ENCODE peak calls at places on chromosomes 13 and 19, in five cellular contexts. One of them, this sample, is unnamed.

GRCh38 chr19:14366529-14366928 is 14.7 kb upstream of the ADGRE5 start:
- DNase-seq in osteocyte: no peak
- DNase-seq in mucosa of descending colon: peak
- DNase-seq in transverse colon: peak
- DNase-seq in sigmoid colon: peak
- DNase-seq in this sample: no peak

GRCh38 chr13:109816112-109816978 is 30.0 kb upstream of the IRS2 start:
- DNase-seq in osteocyte: no peak
- DNase-seq in mucosa of descending colon: no peak
- DNase-seq in transverse colon: no peak
- DNase-seq in sigmoid colon: no peak
- DNase-seq in this sample: no peak

GRCh38 chr13:66659291-66660012 is 570.7 kb downstream of the PCDH9 start:
- DNase-seq in osteocyte: no peak
- DNase-seq in mucosa of descending colon: no peak
- DNase-seq in transverse colon: no peak
- DNase-seq in sigmoid colon: no peak
- DNase-seq in this sample: no peak

GRCh38 chr13:90717451-90717936 is 630.0 kb upstream of the MIR17HG start:
- DNase-seq in osteocyte: no peak
- DNase-seq in mucosa of descending colon: no peak
- DNase-seq in transverse colon: no peak
- DNase-seq in sigmoid colon: no peak
- DNase-seq in this sample: no peak

GRCh38 chr19:35843676-35844481 is 8.4 kb downstream of the NPHS1 start:
- DNase-seq in osteocyte: no peak
- DNase-seq in mucosa of descending colon: peak
- DNase-seq in transverse colon: peak
- DNase-seq in sigmoid colon: no peak
- DNase-seq in this sample: no peak

GRCh38 chr13:113581871-113582270 is 2.7 kb upstream of the TFDP1 start:
- DNase-seq in osteocyte: peak
- DNase-seq in mucosa of descending colon: no peak
- DNase-seq in transverse colon: no peak
- DNase-seq in sigmoid colon: no peak
- DNase-seq in this sample: peak

GRCh38 chr13:97653741-97654140 is 219.8 kb downstream of the RAP2A start:
- DNase-seq in osteocyte: no peak
- DNase-seq in mucosa of descending colon: no peak
- DNase-seq in transverse colon: no peak
- DNase-seq in sigmoid colon: no peak
- DNase-seq in this sample: no peak

GRCh38 chr19:839146-839872 is 1.5 kb upstream of the PRTN3 start:
- DNase-seq in osteocyte: no peak
- DNase-seq in mucosa of descending colon: no peak
- DNase-seq in transverse colon: no peak
- DNase-seq in sigmoid colon: no peak
- DNase-seq in this sample: no peak

GRCh38 chr13:19726611-19727010 is 56.1 kb downstream of the PSPC1 start:
- DNase-seq in osteocyte: no peak
- DNase-seq in mucosa of descending colon: no peak
- DNase-seq in transverse colon: no peak
- DNase-seq in sigmoid colon: no peak
- DNase-seq in this sample: no peak

GRCh38 chr19:5186293-5187050 is 154.1 kb downstream of the PTPRS start:
- DNase-seq in osteocyte: no peak
- DNase-seq in mucosa of descending colon: no peak
- DNase-seq in transverse colon: no peak
- DNase-seq in sigmoid colon: no peak
- DNase-seq in this sample: no peak

GRCh38 chr19:16062789-16063188 is 13.5 kb upstream of the TPM4 start:
- DNase-seq in osteocyte: no peak
- DNase-seq in mucosa of descending colon: peak
- DNase-seq in transverse colon: peak
- DNase-seq in sigmoid colon: no peak
- DNase-seq in this sample: peak

GRCh38 chr19:18319591-18320135 is 3.2 kb downstream of the LSM4 start:
- DNase-seq in osteocyte: no peak
- DNase-seq in mucosa of descending colon: peak
- DNase-seq in transverse colon: peak
- DNase-seq in sigmoid colon: no peak
- DNase-seq in this sample: no peak

GRCh38 chr19:23273022-23273593 is 22.9 kb upstream of the ZNF724 start:
- DNase-seq in osteocyte: no peak
- DNase-seq in mucosa of descending colon: no peak
- DNase-seq in transverse colon: peak
- DNase-seq in sigmoid colon: no peak
- DNase-seq in this sample: no peak

GRCh38 chr19:51359294-51359693 is 6.9 kb downstream of the ETFB start:
- DNase-seq in osteocyte: no peak
- DNase-seq in mucosa of descending colon: no peak
- DNase-seq in transverse colon: no peak
- DNase-seq in sigmoid colon: no peak
- DNase-seq in this sample: no peak

GRCh38 chr13:37303610-37304009 is 198.1 kb upstream of the CSNK1A1L start:
- DNase-seq in osteocyte: no peak
- DNase-seq in mucosa of descending colon: no peak
- DNase-seq in transverse colon: no peak
- DNase-seq in sigmoid colon: no peak
- DNase-seq in this sample: no peak

GRCh38 chr19:46533085-46534081 is 37.7 kb upstream of the PNMA8B start:
- DNase-seq in osteocyte: no peak
- DNase-seq in mucosa of descending colon: no peak
- DNase-seq in transverse colon: no peak
- DNase-seq in sigmoid colon: peak
- DNase-seq in this sample: no peak

GRCh38 chr19:19053508-19054314 is 10.1 kb upstream of the SLC25A42 start:
- DNase-seq in osteocyte: no peak
- DNase-seq in mucosa of descending colon: no peak
- DNase-seq in transverse colon: peak
- DNase-seq in sigmoid colon: peak
- DNase-seq in this sample: no peak

GRCh38 chr19:45505151-45505995 is 1.9 kb upstream of the VASP start:
- DNase-seq in osteocyte: no peak
- DNase-seq in mucosa of descending colon: no peak
- DNase-seq in transverse colon: no peak
- DNase-seq in sigmoid colon: no peak
- DNase-seq in this sample: no peak

GRCh38 chr19:31139871-31140505 is 209.2 kb downstream of the TSHZ3 start:
- DNase-seq in osteocyte: no peak
- DNase-seq in mucosa of descending colon: no peak
- DNase-seq in transverse colon: no peak
- DNase-seq in sigmoid colon: no peak
- DNase-seq in this sample: no peak

GRCh38 chr13:32211788-32212187 is 103.4 kb downstream of the ZAR1L start:
- DNase-seq in osteocyte: no peak
- DNase-seq in mucosa of descending colon: no peak
- DNase-seq in transverse colon: no peak
- DNase-seq in sigmoid colon: peak
- DNase-seq in this sample: no peak

GRCh38 chr13:75399168-75399878 is 82.6 kb downstream of the TBC1D4 start:
- DNase-seq in osteocyte: no peak
- DNase-seq in mucosa of descending colon: no peak
- DNase-seq in transverse colon: no peak
- DNase-seq in sigmoid colon: no peak
- DNase-seq in this sample: no peak

GRCh38 chr13:21010621-21011020 is 50.8 kb downstream of the LATS2 start:
- DNase-seq in osteocyte: no peak
- DNase-seq in mucosa of descending colon: no peak
- DNase-seq in transverse colon: no peak
- DNase-seq in sigmoid colon: no peak
- DNase-seq in this sample: no peak

GRCh38 chr19:30064776-30065494 is 122.9 kb downstream of the URI1 start:
- DNase-seq in osteocyte: peak
- DNase-seq in mucosa of descending colon: no peak
- DNase-seq in transverse colon: peak
- DNase-seq in sigmoid colon: no peak
- DNase-seq in this sample: peak

GRCh38 chr19:30062331-30063183 is 120.5 kb downstream of the URI1 start:
- DNase-seq in osteocyte: no peak
- DNase-seq in mucosa of descending colon: no peak
- DNase-seq in transverse colon: no peak
- DNase-seq in sigmoid colon: no peak
- DNase-seq in this sample: peak

GRCh38 chr19:30063184-30064020 is 121.4 kb downstream of the URI1 start:
- DNase-seq in osteocyte: no peak
- DNase-seq in mucosa of descending colon: no peak
- DNase-seq in transverse colon: no peak
- DNase-seq in sigmoid colon: no peak
- DNase-seq in this sample: peak

GRCh38 chr19:30065680-30066606 is 123.9 kb downstream of the URI1 start:
- DNase-seq in osteocyte: peak
- DNase-seq in mucosa of descending colon: no peak
- DNase-seq in transverse colon: peak
- DNase-seq in sigmoid colon: no peak
- DNase-seq in this sample: no peak

DNA sequence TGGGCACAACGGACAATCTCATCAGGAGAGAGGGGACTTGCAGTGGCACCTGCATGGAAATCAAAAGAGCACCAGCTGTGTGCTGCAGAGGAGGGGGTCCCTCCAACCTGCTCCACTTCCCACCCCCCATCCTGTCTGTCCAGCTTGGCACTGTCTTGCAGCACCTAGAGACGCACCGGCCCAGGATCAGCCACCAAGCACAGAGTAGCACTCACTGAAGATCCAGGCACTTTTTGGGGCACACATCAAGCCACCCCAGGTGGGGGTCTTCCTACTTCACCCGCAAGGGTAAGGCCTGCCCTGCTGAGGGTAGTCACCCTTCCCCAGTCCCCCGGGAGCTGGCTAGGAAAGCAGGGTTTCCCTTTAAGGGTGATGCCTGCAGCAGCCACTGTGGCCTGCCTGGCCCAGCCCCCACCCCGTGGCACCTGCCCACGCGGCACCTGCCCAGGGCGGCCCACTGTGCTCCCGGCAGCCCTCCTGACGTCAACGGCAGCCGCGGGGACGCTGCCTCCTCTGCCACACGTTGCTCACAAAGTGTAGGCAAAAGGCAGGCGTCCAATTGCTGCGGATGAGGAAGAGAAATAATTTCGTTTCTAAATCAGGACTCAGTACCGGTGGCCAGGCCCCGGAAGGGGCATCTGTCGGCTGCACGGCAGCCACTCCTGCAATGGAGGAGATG is 122.1 kb downstream of the URI1 start:
- DNase-seq in osteocyte: no peak
- DNase-seq in mucosa of descending colon: no peak
- DNase-seq in transverse colon: peak
- DNase-seq in sigmoid colon: peak
- DNase-seq in this sample: peak
- TF ChIP-seq CTCF in osteocyte: no peak
- TF ChIP-seq CTCF in mucosa of descending colon: no peak
- TF ChIP-seq CTCF in transverse colon: no peak
- TF ChIP-seq CTCF in sigmoid colon: no peak
- TF ChIP-seq CTCF in this sample: no peak

DNA sequence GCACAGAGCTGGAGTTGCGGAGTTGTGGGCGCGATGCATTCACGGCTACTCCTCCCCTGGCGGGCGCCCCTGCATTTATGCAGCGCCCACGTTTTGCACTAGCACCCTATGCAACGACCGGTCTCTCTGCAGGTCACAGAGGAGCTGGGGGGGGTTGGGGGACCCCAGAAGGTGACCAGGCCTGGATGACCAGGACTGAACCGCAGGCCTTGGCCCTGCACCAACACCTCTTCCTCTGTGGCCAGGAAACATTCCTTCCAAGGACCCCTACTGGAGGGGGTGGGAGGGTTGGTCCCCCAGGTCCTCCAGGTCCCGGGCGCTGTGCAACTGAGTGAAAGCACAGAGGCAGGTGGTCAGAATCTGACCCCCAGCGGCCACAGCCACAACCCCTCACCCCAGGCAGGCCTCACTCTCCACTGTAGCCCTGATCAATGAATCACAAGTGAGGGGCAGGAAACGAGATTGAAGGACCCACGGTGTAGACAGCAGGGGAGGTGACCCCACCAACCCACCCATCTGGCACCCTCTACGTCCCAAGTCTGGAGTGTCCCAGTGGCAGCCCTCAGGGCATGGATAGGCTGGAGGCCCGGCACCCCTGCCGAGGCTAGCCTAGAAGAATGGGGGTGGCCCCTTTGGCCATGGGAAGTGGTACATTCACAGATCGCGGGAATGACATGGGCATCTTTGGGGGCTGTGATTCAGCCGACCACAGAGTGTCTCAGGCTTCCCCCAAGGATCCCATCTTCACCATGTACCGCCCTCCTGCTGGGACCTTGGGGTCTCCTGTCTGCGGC is 11.1 kb upstream of the MKNK2 start:
- DNase-seq in osteocyte: no peak
- DNase-seq in mucosa of descending colon: peak
- DNase-seq in transverse colon: no peak
- DNase-seq in sigmoid colon: no peak
- DNase-seq in this sample: no peak
- TF ChIP-seq CTCF in osteocyte: no peak
- TF ChIP-seq CTCF in mucosa of descending colon: no peak
- TF ChIP-seq CTCF in transverse colon: no peak
- TF ChIP-seq CTCF in sigmoid colon: no peak
- TF ChIP-seq CTCF in this sample: no peak

DNA sequence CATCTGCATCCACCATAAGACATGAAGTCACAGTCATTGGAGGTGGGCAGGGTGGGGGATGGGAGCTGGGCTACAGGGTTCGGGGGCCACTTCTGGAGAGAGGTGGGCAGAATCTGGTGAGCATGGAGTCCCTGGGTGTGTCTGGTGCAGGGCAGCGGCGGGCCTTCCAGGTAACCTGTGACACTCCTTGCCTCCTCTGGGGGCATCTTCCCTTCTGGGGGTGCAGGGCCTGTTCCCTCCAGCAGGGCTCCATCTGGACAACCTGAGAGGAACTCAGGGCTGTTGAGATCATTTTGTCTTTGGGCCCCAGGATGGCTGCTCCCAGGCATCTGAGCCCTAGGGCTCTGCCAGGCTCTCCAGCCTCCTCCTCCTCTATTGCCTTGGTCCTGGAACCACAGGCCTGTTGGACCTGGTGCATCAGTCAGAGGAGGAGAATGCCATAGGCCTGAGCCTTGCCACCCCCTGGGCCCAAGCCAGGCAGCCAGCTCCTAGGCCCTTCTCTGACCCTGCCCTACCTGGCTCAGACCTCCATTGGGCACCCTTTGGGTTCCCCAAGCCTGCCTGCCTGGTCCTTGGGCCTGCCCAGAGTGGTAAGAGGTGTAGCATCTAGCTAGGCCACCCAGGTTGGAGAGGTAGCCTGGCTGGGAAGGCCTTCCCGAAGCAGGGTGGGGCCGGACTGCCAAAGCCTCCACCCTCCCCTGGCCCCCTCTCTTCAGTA is 13.4 kb downstream of the LYL1 start:
- DNase-seq in osteocyte: no peak
- DNase-seq in mucosa of descending colon: no peak
- DNase-seq in transverse colon: no peak
- DNase-seq in sigmoid colon: no peak
- DNase-seq in this sample: peak
- TF ChIP-seq CTCF in osteocyte: peak
- TF ChIP-seq CTCF in mucosa of descending colon: no peak
- TF ChIP-seq CTCF in transverse colon: no peak
- TF ChIP-seq CTCF in sigmoid colon: no peak
- TF ChIP-seq CTCF in this sample: peak

DNA sequence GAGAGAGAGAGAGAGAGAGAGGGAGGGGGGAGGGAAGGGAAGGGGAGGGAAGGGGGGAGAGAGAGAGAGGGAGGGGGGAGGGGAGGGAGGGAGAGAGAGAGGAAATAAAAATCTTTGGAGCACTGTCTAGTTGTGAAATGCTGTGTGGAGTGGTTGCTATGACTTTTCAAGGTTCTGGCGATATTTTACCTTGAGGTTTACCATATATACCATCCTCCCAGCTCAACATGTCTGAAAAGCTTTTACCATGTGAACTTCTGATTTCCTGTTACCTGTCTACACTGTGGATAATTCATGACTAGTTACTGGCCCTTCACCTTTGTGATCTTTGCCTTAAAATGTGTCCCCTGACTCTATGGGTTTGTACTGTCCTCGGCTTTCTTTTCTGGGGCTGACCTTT is 38.2 kb downstream of the SERP2 start:
- DNase-seq in osteocyte: no peak
- DNase-seq in mucosa of descending colon: no peak
- DNase-seq in transverse colon: no peak
- DNase-seq in sigmoid colon: no peak
- DNase-seq in this sample: no peak
- TF ChIP-seq CTCF in osteocyte: no peak
- TF ChIP-seq CTCF in mucosa of descending colon: no peak
- TF ChIP-seq CTCF in transverse colon: no peak
- TF ChIP-seq CTCF in sigmoid colon: no peak
- TF ChIP-seq CTCF in this sample: no peak